ENCODE peak calls at places on chromosome 19, in ten cellular contexts. One of them, this sample, is unnamed.

GRCh38 chr19:5563941-5564612 is 3.7 kb downstream of the TINCR start:
- DNase-seq in left cardiac atrium: no peak
- DNase-seq in hippocampal formation: no peak
- DNase-seq in M059J: peak; percentile 91
- DNase-seq in T-helper 2 cell treated with Interferon-gamma antibody and Interleukin-4, amounts not matched to agents 5 μg/mL and 100 μg/mL, for 36 hours: no peak
- DNase-seq in stimulated activated CD8-positive, alpha-beta memory T cell treated with anti-CD3 and anti-CD28 coated beads, Interleukin-7, amount 100 ng/mL, for 24 hours: no peak
- DNase-seq in natural killer cell: no peak
- DNase-seq in C1 segment of cervical spinal cord: no peak
- DNase-seq in T1000: peak; percentile 52
- DNase-seq in anterior cingulate cortex: no peak
- DNase-seq in this sample: no peak

GRCh38 chr19:39647918-39648317 is 7.8 kb upstream of the LGALS16 start:
- DNase-seq in M059J: no peak
- DNase-seq in stimulated activated CD8-positive, alpha-beta memory T cell treated with anti-CD3 and anti-CD28 coated beads, Interleukin-7, amount 100 ng/mL, for 24 hours: no peak
- DNase-seq in C1 segment of cervical spinal cord: no peak
- DNase-seq in T-helper 2 cell treated with Interferon-gamma antibody and Interleukin-4, amounts not matched to agents 5 μg/mL and 100 μg/mL, for 36 hours: no peak
- DNase-seq in anterior cingulate cortex: no peak
- DNase-seq in T1000: no peak
- DNase-seq in hippocampal formation: no peak
- DNase-seq in left cardiac atrium: no peak
- DNase-seq in natural killer cell: no peak
- DNase-seq in this sample: no peak

GRCh38 chr19:39428309-39429112 is 7.2 kb downstream of the RPS16 start:
- DNase-seq in T-helper 2 cell treated with Interferon-gamma antibody and Interleukin-4, amounts not matched to agents 5 μg/mL and 100 μg/mL, for 36 hours: no peak
- DNase-seq in anterior cingulate cortex: no peak
- DNase-seq in hippocampal formation: no peak
- DNase-seq in C1 segment of cervical spinal cord: no peak
- DNase-seq in T1000: peak; percentile 30
- DNase-seq in natural killer cell: no peak
- DNase-seq in stimulated activated CD8-positive, alpha-beta memory T cell treated with anti-CD3 and anti-CD28 coated beads, Interleukin-7, amount 100 ng/mL, for 24 hours: no peak
- DNase-seq in left cardiac atrium: peak; percentile 78
- DNase-seq in M059J: peak; percentile 62
- DNase-seq in this sample: no peak

GRCh38 chr19:4581381-4582111 is 22.1 kb upstream of the SEMA6B start:
- DNase-seq in left cardiac atrium: no peak
- DNase-seq in C1 segment of cervical spinal cord: no peak
- DNase-seq in anterior cingulate cortex: no peak
- DNase-seq in M059J: peak; percentile 30
- DNase-seq in T-helper 2 cell treated with Interferon-gamma antibody and Interleukin-4, amounts not matched to agents 5 μg/mL and 100 μg/mL, for 36 hours: no peak
- DNase-seq in stimulated activated CD8-positive, alpha-beta memory T cell treated with anti-CD3 and anti-CD28 coated beads, Interleukin-7, amount 100 ng/mL, for 24 hours: no peak
- DNase-seq in T1000: no peak
- DNase-seq in hippocampal formation: no peak
- DNase-seq in natural killer cell: no peak
- DNase-seq in this sample: peak; percentile 60

GRCh38 chr19:39351537-39352037 is 9.4 kb downstream of the SAMD4B start:
- DNase-seq in T-helper 2 cell treated with Interferon-gamma antibody and Interleukin-4, amounts not matched to agents 5 μg/mL and 100 μg/mL, for 36 hours: peak; percentile 76
- DNase-seq in C1 segment of cervical spinal cord: no peak
- DNase-seq in natural killer cell: no peak
- DNase-seq in M059J: no peak
- DNase-seq in left cardiac atrium: no peak
- DNase-seq in hippocampal formation: no peak
- DNase-seq in anterior cingulate cortex: peak; percentile 48
- DNase-seq in stimulated activated CD8-positive, alpha-beta memory T cell treated with anti-CD3 and anti-CD28 coated beads, Interleukin-7, amount 100 ng/mL, for 24 hours: no peak
- DNase-seq in T1000: no peak
- DNase-seq in this sample: no peak

GRCh38 chr19:1045247-1045603 is 5.3 kb downstream of the ABCA7 start:
- DNase-seq in natural killer cell: peak; percentile 57
- DNase-seq in M059J: peak; percentile 49
- DNase-seq in hippocampal formation: no peak
- DNase-seq in left cardiac atrium: peak; percentile 24
- DNase-seq in C1 segment of cervical spinal cord: no peak
- DNase-seq in anterior cingulate cortex: no peak
- DNase-seq in stimulated activated CD8-positive, alpha-beta memory T cell treated with anti-CD3 and anti-CD28 coated beads, Interleukin-7, amount 100 ng/mL, for 24 hours: no peak
- DNase-seq in T-helper 2 cell treated with Interferon-gamma antibody and Interleukin-4, amounts not matched to agents 5 μg/mL and 100 μg/mL, for 36 hours: peak; percentile 45
- DNase-seq in T1000: peak; percentile 66
- DNase-seq in this sample: no peak

GRCh38 chr19:10454267-10454666 is 33.9 kb downstream of the PDE4A start:
- DNase-seq in hippocampal formation: peak; percentile 15
- DNase-seq in T-helper 2 cell treated with Interferon-gamma antibody and Interleukin-4, amounts not matched to agents 5 μg/mL and 100 μg/mL, for 36 hours: no peak
- DNase-seq in C1 segment of cervical spinal cord: no peak
- DNase-seq in stimulated activated CD8-positive, alpha-beta memory T cell treated with anti-CD3 and anti-CD28 coated beads, Interleukin-7, amount 100 ng/mL, for 24 hours: no peak
- DNase-seq in T1000: no peak
- DNase-seq in left cardiac atrium: no peak
- DNase-seq in M059J: peak; percentile 22
- DNase-seq in natural killer cell: no peak
- DNase-seq in anterior cingulate cortex: peak; percentile 18
- DNase-seq in this sample: peak; percentile 80

GRCh38 chr19:45954132-45954531 is 19.5 kb downstream of the NOVA2 start:
- DNase-seq in natural killer cell: no peak
- DNase-seq in C1 segment of cervical spinal cord: no peak
- DNase-seq in M059J: peak; percentile 27
- DNase-seq in stimulated activated CD8-positive, alpha-beta memory T cell treated with anti-CD3 and anti-CD28 coated beads, Interleukin-7, amount 100 ng/mL, for 24 hours: no peak
- DNase-seq in left cardiac atrium: no peak
- DNase-seq in T-helper 2 cell treated with Interferon-gamma antibody and Interleukin-4, amounts not matched to agents 5 μg/mL and 100 μg/mL, for 36 hours: no peak
- DNase-seq in T1000: no peak
- DNase-seq in anterior cingulate cortex: no peak
- DNase-seq in hippocampal formation: no peak
- DNase-seq in this sample: peak; percentile 59

GRCh38 chr19:35670686-35671085 is 4.4 kb downstream of the UPK1A start:
- DNase-seq in left cardiac atrium: no peak
- DNase-seq in stimulated activated CD8-positive, alpha-beta memory T cell treated with anti-CD3 and anti-CD28 coated beads, Interleukin-7, amount 100 ng/mL, for 24 hours: no peak
- DNase-seq in hippocampal formation: no peak
- DNase-seq in C1 segment of cervical spinal cord: no peak
- DNase-seq in T-helper 2 cell treated with Interferon-gamma antibody and Interleukin-4, amounts not matched to agents 5 μg/mL and 100 μg/mL, for 36 hours: no peak
- DNase-seq in natural killer cell: no peak
- DNase-seq in T1000: no peak
- DNase-seq in M059J: no peak
- DNase-seq in anterior cingulate cortex: no peak
- DNase-seq in this sample: no peak

GRCh38 chr19:12527034-12527836 is 24.0 kb downstream of the ZNF564 start:
- DNase-seq in anterior cingulate cortex: no peak
- DNase-seq in left cardiac atrium: no peak
- DNase-seq in T-helper 2 cell treated with Interferon-gamma antibody and Interleukin-4, amounts not matched to agents 5 μg/mL and 100 μg/mL, for 36 hours: no peak
- DNase-seq in T1000: no peak
- DNase-seq in C1 segment of cervical spinal cord: no peak
- DNase-seq in natural killer cell: no peak
- DNase-seq in stimulated activated CD8-positive, alpha-beta memory T cell treated with anti-CD3 and anti-CD28 coated beads, Interleukin-7, amount 100 ng/mL, for 24 hours: no peak
- DNase-seq in M059J: peak; percentile 54
- DNase-seq in hippocampal formation: no peak
- DNase-seq in this sample: no peak

GRCh38 chr19:9836021-9836420 is 903 bp downstream of the PIN1 start:
- DNase-seq in natural killer cell: no peak
- DNase-seq in left cardiac atrium: no peak
- DNase-seq in anterior cingulate cortex: no peak
- DNase-seq in T-helper 2 cell treated with Interferon-gamma antibody and Interleukin-4, amounts not matched to agents 5 μg/mL and 100 μg/mL, for 36 hours: no peak
- DNase-seq in C1 segment of cervical spinal cord: no peak
- DNase-seq in hippocampal formation: no peak
- DNase-seq in stimulated activated CD8-positive, alpha-beta memory T cell treated with anti-CD3 and anti-CD28 coated beads, Interleukin-7, amount 100 ng/mL, for 24 hours: no peak
- DNase-seq in T1000: no peak
- DNase-seq in M059J: peak; percentile 53
- DNase-seq in this sample: no peak

GRCh38 chr19:8609210-8610040 is 1.1 kb downstream of the ADAMTS10 start:
- DNase-seq in left cardiac atrium: peak; percentile 79
- DNase-seq in hippocampal formation: peak; percentile 23
- DNase-seq in stimulated activated CD8-positive, alpha-beta memory T cell treated with anti-CD3 and anti-CD28 coated beads, Interleukin-7, amount 100 ng/mL, for 24 hours: no peak
- DNase-seq in natural killer cell: peak; percentile 38
- DNase-seq in T1000: no peak
- DNase-seq in anterior cingulate cortex: peak; percentile 26
- DNase-seq in M059J: peak; percentile 46
- DNase-seq in T-helper 2 cell treated with Interferon-gamma antibody and Interleukin-4, amounts not matched to agents 5 μg/mL and 100 μg/mL, for 36 hours: no peak
- DNase-seq in C1 segment of cervical spinal cord: no peak
- DNase-seq in this sample: peak; percentile 63

GRCh38 chr19:6478815-6479214 is 2.8 kb downstream of the DENND1C start:
- DNase-seq in left cardiac atrium: no peak
- DNase-seq in M059J: no peak
- DNase-seq in C1 segment of cervical spinal cord: no peak
- DNase-seq in stimulated activated CD8-positive, alpha-beta memory T cell treated with anti-CD3 and anti-CD28 coated beads, Interleukin-7, amount 100 ng/mL, for 24 hours: no peak
- DNase-seq in anterior cingulate cortex: no peak
- DNase-seq in hippocampal formation: no peak
- DNase-seq in natural killer cell: no peak
- DNase-seq in T-helper 2 cell treated with Interferon-gamma antibody and Interleukin-4, amounts not matched to agents 5 μg/mL and 100 μg/mL, for 36 hours: no peak
- DNase-seq in T1000: no peak
- DNase-seq in this sample: no peak

GRCh38 chr19:32526895-32527294 is 54.1 kb upstream of the PDCD5 start:
- DNase-seq in left cardiac atrium: no peak
- DNase-seq in M059J: no peak
- DNase-seq in T-helper 2 cell treated with Interferon-gamma antibody and Interleukin-4, amounts not matched to agents 5 μg/mL and 100 μg/mL, for 36 hours: no peak
- DNase-seq in C1 segment of cervical spinal cord: no peak
- DNase-seq in anterior cingulate cortex: no peak
- DNase-seq in stimulated activated CD8-positive, alpha-beta memory T cell treated with anti-CD3 and anti-CD28 coated beads, Interleukin-7, amount 100 ng/mL, for 24 hours: no peak
- DNase-seq in natural killer cell: no peak
- DNase-seq in hippocampal formation: no peak
- DNase-seq in T1000: no peak
- DNase-seq in this sample: no peak

GRCh38 chr19:49889687-49890348 is 6.9 kb downstream of the IL4I1 start:
- DNase-seq in natural killer cell: peak; percentile 75
- DNase-seq in anterior cingulate cortex: peak; percentile 20
- DNase-seq in T1000: no peak
- DNase-seq in stimulated activated CD8-positive, alpha-beta memory T cell treated with anti-CD3 and anti-CD28 coated beads, Interleukin-7, amount 100 ng/mL, for 24 hours: peak; percentile 45
- DNase-seq in T-helper 2 cell treated with Interferon-gamma antibody and Interleukin-4, amounts not matched to agents 5 μg/mL and 100 μg/mL, for 36 hours: peak; percentile 78
- DNase-seq in M059J: no peak
- DNase-seq in left cardiac atrium: peak; percentile 82
- DNase-seq in hippocampal formation: peak; percentile 28
- DNase-seq in C1 segment of cervical spinal cord: peak; percentile 20
- DNase-seq in this sample: peak; percentile 63

This sample was measured in dorsolateral prefrontal cortex.